ENCODE peak calls at places on chromosomes 11 and 22, in seven cellular contexts. One of them, this sample, is unnamed.

GRCh38 chr11:521179-521688 is 14.1 kb downstream of the HRAS start:
- DNase-seq in ovary: no peak
- DNase-seq in suprapubic skin: no peak
- DNase-seq in SK-N-SH: no peak
- DNase-seq in GM12878: no peak
- DNase-seq in H1: no peak
- DNase-seq in K562: no peak
- DNase-seq in this sample: no peak

GRCh38 chr11:64353101-64353738 is 5.7 kb upstream of the RPS6KA4 start:
- DNase-seq in ovary: no peak
- DNase-seq in suprapubic skin: no peak
- DNase-seq in SK-N-SH: no peak
- DNase-seq in GM12878: no peak
- DNase-seq in H1: no peak
- DNase-seq in K562: no peak
- DNase-seq in this sample: no peak

GRCh38 chr11:15507592-15507991 is 392.9 kb downstream of the INSC start:
- DNase-seq in ovary: no peak
- DNase-seq in suprapubic skin: no peak
- DNase-seq in SK-N-SH: no peak
- DNase-seq in GM12878: no peak
- DNase-seq in H1: no peak
- DNase-seq in K562: no peak
- DNase-seq in this sample: peak

GRCh38 chr11:40722179-40722795 is 737.2 kb downstream of the LRRC4C start:
- DNase-seq in ovary: no peak
- DNase-seq in suprapubic skin: no peak
- DNase-seq in SK-N-SH: peak
- DNase-seq in GM12878: no peak
- DNase-seq in H1: no peak
- DNase-seq in K562: peak
- DNase-seq in this sample: no peak

GRCh38 chr11:21460082-21460481 is 732.8 kb upstream of the ANO5 start:
- DNase-seq in ovary: no peak
- DNase-seq in suprapubic skin: no peak
- DNase-seq in SK-N-SH: no peak
- DNase-seq in GM12878: no peak
- DNase-seq in H1: no peak
- DNase-seq in K562: no peak
- DNase-seq in this sample: no peak

GRCh38 chr11:76791861-76792260 is 8.7 kb downstream of the TSKU start:
- DNase-seq in ovary: no peak
- DNase-seq in suprapubic skin: peak
- DNase-seq in SK-N-SH: no peak
- DNase-seq in GM12878: no peak
- DNase-seq in H1: no peak
- DNase-seq in K562: no peak
- DNase-seq in this sample: no peak

GRCh38 chr11:84608788-84609309 is 1018.3 kb downstream of the DLG2 start:
- DNase-seq in ovary: no peak
- DNase-seq in suprapubic skin: no peak
- DNase-seq in SK-N-SH: no peak
- DNase-seq in GM12878: no peak
- DNase-seq in H1: no peak
- DNase-seq in K562: no peak
- DNase-seq in this sample: no peak

GRCh38 chr11:85918910-85919794 is 64.0 kb downstream of the CCDC83 start:
- DNase-seq in ovary: no peak
- DNase-seq in suprapubic skin: no peak
- DNase-seq in SK-N-SH: no peak
- DNase-seq in GM12878: no peak
- DNase-seq in H1: no peak
- DNase-seq in K562: no peak
- DNase-seq in this sample: no peak

GRCh38 chr22:47474464-47474863 is 712.0 kb downstream of the TBC1D22A start:
- DNase-seq in ovary: no peak
- DNase-seq in suprapubic skin: no peak
- DNase-seq in SK-N-SH: no peak
- DNase-seq in GM12878: no peak
- DNase-seq in H1: no peak
- DNase-seq in K562: no peak
- DNase-seq in this sample: no peak

GRCh38 chr11:112881461-112881860 is 79.8 kb upstream of the NCAM1 start:
- DNase-seq in ovary: peak
- DNase-seq in suprapubic skin: peak
- DNase-seq in SK-N-SH: peak
- DNase-seq in GM12878: no peak
- DNase-seq in H1: peak
- DNase-seq in K562: peak
- DNase-seq in this sample: peak

GRCh38 chr22:28544431-28544868 is 135.2 kb downstream of the TTC28 start:
- DNase-seq in ovary: no peak
- DNase-seq in suprapubic skin: no peak
- DNase-seq in SK-N-SH: no peak
- DNase-seq in GM12878: no peak
- DNase-seq in H1: no peak
- DNase-seq in K562: peak
- DNase-seq in this sample: no peak

GRCh38 chr11:17145972-17146371 is 61.8 kb downstream of the PIK3C2A start:
- DNase-seq in ovary: no peak
- DNase-seq in suprapubic skin: no peak
- DNase-seq in SK-N-SH: no peak
- DNase-seq in GM12878: no peak
- DNase-seq in H1: no peak
- DNase-seq in K562: no peak
- DNase-seq in this sample: no peak

GRCh38 chr11:19967796-19968195 is 192.5 kb downstream of the DBX1 start:
- DNase-seq in ovary: no peak
- DNase-seq in suprapubic skin: no peak
- DNase-seq in SK-N-SH: no peak
- DNase-seq in GM12878: no peak
- DNase-seq in H1: no peak
- DNase-seq in K562: no peak
- DNase-seq in this sample: no peak

GRCh38 chr11:92048415-92048814 is 176.2 kb upstream of the FAT3 start:
- DNase-seq in ovary: no peak
- DNase-seq in suprapubic skin: no peak
- DNase-seq in SK-N-SH: no peak
- DNase-seq in GM12878: no peak
- DNase-seq in H1: no peak
- DNase-seq in K562: peak
- DNase-seq in this sample: no peak

DNA sequence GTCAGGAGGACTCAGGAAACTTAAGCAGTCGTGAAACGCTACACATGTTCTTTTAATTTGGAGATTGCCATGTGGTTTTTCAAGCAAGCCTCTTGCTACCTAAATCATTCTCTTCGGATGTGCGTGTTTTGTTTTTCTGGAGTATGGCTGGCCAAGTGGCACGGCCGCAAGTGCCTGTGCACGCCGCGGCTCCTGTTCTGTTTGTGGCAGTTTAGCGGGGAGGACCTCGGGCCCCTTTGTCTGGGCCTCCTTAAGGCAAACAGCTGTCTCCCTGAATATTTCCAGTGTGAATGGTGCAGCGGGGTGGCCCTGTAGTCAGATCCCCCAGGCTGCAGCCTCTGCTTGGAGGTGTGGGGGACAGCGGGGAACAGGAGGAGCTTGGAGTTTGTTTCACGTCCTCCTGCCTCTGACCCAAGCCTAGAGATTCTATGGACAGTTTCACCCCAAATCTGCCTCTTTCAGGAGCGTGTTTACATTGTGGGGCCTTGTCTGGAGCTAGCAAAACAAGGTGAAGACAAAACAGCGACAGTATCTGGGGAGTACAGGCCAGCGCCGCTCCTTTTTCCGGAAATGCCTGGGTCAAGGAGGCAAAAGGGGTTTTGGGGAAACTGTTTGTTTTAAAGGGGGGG is 1.3 kb downstream of the LRP5 start:
- DNase-seq in ovary: peak
- DNase-seq in suprapubic skin: no peak
- DNase-seq in SK-N-SH: peak
- DNase-seq in GM12878: no peak
- DNase-seq in H1: no peak
- DNase-seq in K562: peak
- DNase-seq in this sample: no peak
- H3K27ac ChIP-seq in ovary: peak
- H3K27ac ChIP-seq in suprapubic skin: peak
- H3K27ac ChIP-seq in SK-N-SH: peak
- H3K27ac ChIP-seq in GM12878: peak
- H3K27ac ChIP-seq in H1: no peak
- H3K27ac ChIP-seq in K562: peak
- H3K27ac ChIP-seq in this sample: peak

DNA sequence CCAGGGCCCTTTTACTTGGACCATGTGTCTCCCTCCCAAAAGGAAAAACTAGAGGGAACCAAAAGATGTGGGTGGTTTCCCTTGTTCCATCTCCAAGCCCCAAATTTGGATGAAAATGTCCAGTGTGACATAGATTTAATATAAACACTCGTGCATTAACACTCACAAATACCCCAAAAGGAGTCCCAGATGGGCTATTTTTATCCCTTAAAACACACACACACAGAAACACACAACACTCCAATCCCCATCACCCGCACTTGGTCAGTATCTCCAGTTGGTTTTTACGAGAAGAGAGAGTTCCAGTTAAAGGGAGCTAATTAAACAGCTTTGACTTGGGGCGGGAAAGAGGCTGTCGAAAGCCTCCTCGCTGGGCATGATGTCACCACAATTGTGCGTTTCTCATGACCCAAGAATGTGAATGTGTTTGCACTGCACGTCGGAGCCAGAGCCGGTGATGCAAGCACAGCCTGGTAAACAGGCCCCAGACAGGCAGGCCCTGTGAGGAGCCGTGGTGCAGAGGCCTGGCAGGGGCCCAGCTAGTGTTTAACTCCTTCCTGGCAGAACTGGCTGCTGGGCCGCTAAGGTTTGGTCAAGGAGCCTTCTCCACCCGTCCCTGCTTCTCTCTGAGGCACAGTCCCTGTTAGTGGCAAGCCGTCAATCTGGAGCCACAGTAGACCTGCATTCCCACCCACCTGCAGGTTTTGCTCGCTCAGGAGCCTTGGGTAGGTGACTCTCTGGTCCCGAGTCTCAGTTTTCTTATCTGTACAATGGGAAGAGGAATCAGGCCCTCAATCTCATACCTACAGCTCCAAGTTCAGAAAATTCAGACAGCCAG is 25.6 kb upstream of the SMTN start:
- DNase-seq in ovary: peak
- DNase-seq in suprapubic skin: peak
- DNase-seq in SK-N-SH: peak
- DNase-seq in GM12878: no peak
- DNase-seq in H1: no peak
- DNase-seq in K562: no peak
- DNase-seq in this sample: peak
- TF ChIP-seq EP300 in ovary: peak
- TF ChIP-seq EP300 in suprapubic skin: peak
- TF ChIP-seq EP300 in SK-N-SH: no peak
- TF ChIP-seq EP300 in GM12878: no peak
- TF ChIP-seq EP300 in H1: no peak
- TF ChIP-seq EP300 in K562: no peak
- TF ChIP-seq EP300 in this sample: peak

GRCh38 chr11:123111465-123111864 is 49.5 kb upstream of the HSPA8 start:
- DNase-seq in ovary: no peak
- DNase-seq in suprapubic skin: no peak
- DNase-seq in SK-N-SH: peak
- DNase-seq in GM12878: no peak
- DNase-seq in H1: no peak
- DNase-seq in K562: peak
- DNase-seq in this sample: no peak
- H3K27ac ChIP-seq in ovary: no peak
- H3K27ac ChIP-seq in suprapubic skin: no peak
- H3K27ac ChIP-seq in SK-N-SH: peak
- H3K27ac ChIP-seq in GM12878: no peak
- H3K27ac ChIP-seq in H1: no peak
- H3K27ac ChIP-seq in K562: no peak
- H3K27ac ChIP-seq in this sample: peak

DNA sequence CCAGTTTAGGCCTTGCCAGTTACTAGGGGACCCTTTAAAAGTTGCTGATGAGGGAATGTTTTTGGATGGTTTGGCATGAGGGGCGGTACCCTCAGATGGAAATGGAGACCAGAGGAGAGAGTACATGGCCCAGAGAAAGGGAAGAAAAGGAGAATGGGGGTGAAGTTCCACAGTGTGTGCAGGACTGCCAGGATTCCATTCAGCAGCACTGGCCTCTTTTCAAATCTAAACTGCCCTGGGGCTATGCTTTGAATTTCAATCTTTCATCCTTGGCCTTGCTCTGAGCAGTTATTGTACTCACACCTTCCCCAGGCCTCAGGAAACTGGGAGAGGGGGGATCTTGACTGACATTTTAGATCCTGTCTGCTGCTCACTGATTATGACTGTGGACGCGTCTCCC is 3.0 kb downstream of the SLC3A2 start:
- DNase-seq in ovary: no peak
- DNase-seq in suprapubic skin: no peak
- DNase-seq in SK-N-SH: no peak
- DNase-seq in GM12878: no peak
- DNase-seq in H1: no peak
- DNase-seq in K562: no peak
- DNase-seq in this sample: no peak
- TF ChIP-seq EP300 in ovary: no peak
- TF ChIP-seq EP300 in suprapubic skin: no peak
- TF ChIP-seq EP300 in SK-N-SH: no peak
- TF ChIP-seq EP300 in GM12878: no peak
- TF ChIP-seq EP300 in H1: no peak
- TF ChIP-seq EP300 in K562: no peak
- TF ChIP-seq EP300 in this sample: no peak

GRCh38 chr11:57313071-57313787 is 11.5 kb downstream of the TNKS1BP1 start:
- DNase-seq in ovary: peak
- DNase-seq in suprapubic skin: no peak
- DNase-seq in SK-N-SH: no peak
- DNase-seq in GM12878: no peak
- DNase-seq in H1: no peak
- DNase-seq in K562: no peak
- DNase-seq in this sample: no peak

GRCh38 chr11:57316017-57316416 is 8.7 kb downstream of the TNKS1BP1 start:
- DNase-seq in ovary: peak
- DNase-seq in suprapubic skin: no peak
- DNase-seq in SK-N-SH: no peak
- DNase-seq in GM12878: no peak
- DNase-seq in H1: no peak
- DNase-seq in K562: peak
- DNase-seq in this sample: no peak

GRCh38 chr11:57313788-57314135 is 11.0 kb downstream of the TNKS1BP1 start:
- DNase-seq in ovary: peak
- DNase-seq in suprapubic skin: no peak
- DNase-seq in SK-N-SH: no peak
- DNase-seq in GM12878: no peak
- DNase-seq in H1: no peak
- DNase-seq in K562: no peak
- DNase-seq in this sample: no peak

GRCh38 chr11:57315491-57315890 is 9.3 kb downstream of the TNKS1BP1 start:
- DNase-seq in ovary: peak
- DNase-seq in suprapubic skin: no peak
- DNase-seq in SK-N-SH: no peak
- DNase-seq in GM12878: no peak
- DNase-seq in H1: no peak
- DNase-seq in K562: peak
- DNase-seq in this sample: peak

GRCh38 chr11:57314221-57314973 is 10.4 kb downstream of the TNKS1BP1 start:
- DNase-seq in ovary: peak
- DNase-seq in suprapubic skin: no peak
- DNase-seq in SK-N-SH: no peak
- DNase-seq in GM12878: no peak
- DNase-seq in H1: no peak
- DNase-seq in K562: no peak
- DNase-seq in this sample: no peak
- H3K27ac ChIP-seq in ovary: no peak
- H3K27ac ChIP-seq in suprapubic skin: no peak
- H3K27ac ChIP-seq in SK-N-SH: no peak
- H3K27ac ChIP-seq in GM12878: no peak
- H3K27ac ChIP-seq in H1: peak
- H3K27ac ChIP-seq in K562: no peak
- H3K27ac ChIP-seq in this sample: no peak